ENCODE peak calls at places on chromosomes 6 and 20, in six cellular contexts. L, W, T, O, Y and X are unnamed samples.

GRCh38 chr20:20211274-20211987 is 156.5 kb upstream of the INSM1 start:
- DNase-seq in Y (no peak), W (no peak), L (no peak), O (no peak), T (no peak), X (no peak)

GRCh38 chr20:58547527-58548475 is 32.6 kb upstream of the APCDD1L start:
- DNase-seq in O (no peak), W (no peak), Y (no peak), T (peak), L (no peak), X (no peak)

GRCh38 chr6:160863782-160864181 is 127.8 kb upstream of the MAP3K4 start:
- DNase-seq in L (no peak), Y (no peak), O (no peak), W (no peak), T (no peak), X (no peak)

GRCh38 chr6:166957087-166957804 is 896 bp upstream of the RNASET2 start:
- DNase-seq in W (peak), L (no peak), T (peak), O (peak), Y (peak), X (no peak)

GRCh38 chr6:143531720-143532504 is 20.4 kb upstream of the FUCA2 start:
- DNase-seq in O (no peak), W (no peak), T (no peak), Y (no peak), L (no peak), X (no peak)

GRCh38 chr6:135182120-135182992 is 1.2 kb downstream of the MYB start:
- DNase-seq in O (no peak), Y (peak), T (peak), L (peak), W (no peak), X (no peak)

GRCh38 chr6:27867051-27867940 is 44.9 kb downstream of the OR2B2 start:
- DNase-seq in T (peak), L (peak), W (peak), O (peak), Y (peak), X (peak)

GRCh38 chr6:142848156-142848555 is 96.8 kb downstream of the HIVEP2 start:
- DNase-seq in O (no peak), L (no peak), Y (no peak), W (no peak), T (no peak), X (no peak)

GRCh38 chr20:44291754-44292153 is 19.2 kb downstream of the FITM2 start:
- DNase-seq in T (no peak), O (no peak), Y (no peak), L (no peak), W (no peak), X (no peak)

GRCh38 chr20:330233-331149 is 5.1 kb downstream of the SOX12 start:
- DNase-seq in T (peak), Y (peak), O (no peak), L (peak), W (no peak), X (no peak)

GRCh38 chr6:136491251-136491650 is 59.0 kb downstream of the MAP7 start:
- DNase-seq in W (no peak), L (no peak), O (no peak), Y (no peak), T (no peak), X (no peak)

GRCh38 chr6:134520181-134521115 is 202.5 kb upstream of the SGK1 start:
- DNase-seq in T (no peak), O (no peak), L (no peak), W (no peak), Y (no peak), X (no peak)

GRCh38 chr20:38725959-38726848 is 1.9 kb downstream of the SLC32A1 start:
- DNase-seq in Y (peak), T (peak), O (no peak), L (peak), W (no peak), X (no peak)

GRCh38 chr20:19715986-19716385 is 42.1 kb upstream of the RIN2 start:
- DNase-seq in T (no peak), L (no peak), O (no peak), W (no peak), Y (no peak), X (no peak)

GRCh38 chr6:34027939-34028441 is 117.9 kb downstream of the GRM4 start:
- DNase-seq in Y (no peak), L (no peak), T (no peak), W (no peak), O (no peak), X (no peak)

GRCh38 chr20:4087923-4088322 is 72.6 kb upstream of the RNF24 start:
- DNase-seq in L (no peak), O (no peak), W (no peak), T (no peak), Y (no peak), X (no peak)

GRCh38 chr6:116170358-116171057 is 44.6 kb upstream of the COL10A1 start:
- DNase-seq in T (no peak), W (no peak), L (no peak), O (no peak), Y (no peak), X (no peak)

GRCh38 chr6:74091133-74091793 is 395.3 kb downstream of the CD109 start:
- DNase-seq in O (no peak), W (no peak), Y (no peak), T (no peak), L (peak), X (peak)

GRCh38 chr6:55825402-55826051 is 49.9 kb downstream of the BMP5 start:
- DNase-seq in L (no peak), Y (no peak), W (no peak), T (no peak), O (no peak), X (no peak)

GRCh38 chr6:3494391-3495100 is 37.7 kb upstream of the SLC22A23 start:
- DNase-seq in L (no peak), W (no peak), T (no peak), Y (no peak), O (no peak), X (no peak)

GRCh38 chr6:159805418-159806020 is 5.4 kb downstream of the PNLDC1 start:
- DNase-seq in O (no peak), W (no peak), L (no peak), T (no peak), Y (no peak), X (no peak)

GRCh38 chr20:36155629-36155971 is 1.1 kb downstream of the EPB41L1 start:
- DNase-seq in L (no peak), O (no peak), T (no peak), W (no peak), Y (no peak), X (no peak)
- H3K4me3 ChIP-seq in L (no peak), O (peak), T (no peak), W (peak), Y (no peak), X (no peak)

GRCh38 chr6:13101985-13102384 is 226.4 kb downstream of the TBC1D7 start:
- DNase-seq in W (no peak), L (no peak), T (no peak), O (no peak), Y (no peak), X (no peak)

GRCh38 chr6:13098808-13099570 is 229.3 kb downstream of the TBC1D7 start:
- DNase-seq in T (no peak), O (no peak), L (no peak), Y (no peak), W (no peak), X (no peak)

GRCh38 chr6:13098006-13098405 is 230.3 kb downstream of the TBC1D7 start:
- DNase-seq in L (no peak), Y (no peak), O (no peak), W (no peak), T (no peak), X (no peak)

GRCh38 chr6:13101409-13101808 is 226.9 kb downstream of the TBC1D7 start:
- DNase-seq in O (no peak), L (no peak), Y (no peak), T (no peak), W (no peak), X (no peak)

GRCh38 chr6:13099771-13100170 is 228.6 kb downstream of the TBC1D7 start:
- DNase-seq in W (no peak), L (no peak), O (no peak), Y (no peak), T (no peak), X (no peak)
- TF ChIP-seq CTCF in W (no peak), L (peak), O (peak), Y (no peak), T (no peak), X (peak)

GRCh38 chr6:31465185-31465536 is 32.8 kb upstream of the MICB start:
- DNase-seq in T (no peak), O (no peak), L (no peak), Y (no peak), W (no peak), X (no peak)

GRCh38 chr6:31462964-31463940 is 34.7 kb upstream of the MICB start:
- DNase-seq in Y (peak), T (peak), O (peak), L (peak), W (peak), X (peak)

GRCh38 chr6:31464252-31465184 is 33.4 kb upstream of the MICB start:
- DNase-seq in W (no peak), L (no peak), O (no peak), Y (no peak), T (no peak), X (no peak)

GRCh38 chr6:31460361-31461025 is 37.5 kb upstream of the MICB start:
- DNase-seq in O (no peak), T (no peak), L (no peak), Y (no peak), W (no peak), X (no peak)

GRCh38 chr6:31462026-31462963 is 35.6 kb upstream of the MICB start:
- DNase-seq in L (no peak), W (no peak), Y (no peak), T (no peak), O (no peak), X (no peak)
- H3K4me3 ChIP-seq in L (peak), W (peak), Y (no peak), T (peak), O (peak), X (peak)

GRCh38 chr20:2521369-2522305 is 12.9 kb upstream of the ZNF343 start:
- DNase-seq in W (no peak), Y (peak), L (peak), T (peak), O (no peak), X (no peak)
- TF ChIP-seq CTCF in W (peak), Y (peak), L (peak), T (peak), O (peak), X (peak)

GRCh38 chr20:2537101-2537500 is 728 bp downstream of the TMC2 start:
- DNase-seq in W (no peak), L (no peak), Y (no peak), O (no peak), T (no peak), X (no peak)

GRCh38 chr20:2536562-2536986 is at the start of gene TMC2:
- DNase-seq in O (no peak), Y (no peak), W (no peak), T (no peak), L (no peak), X (no peak)

GRCh38 chr20:2533118-2533517 is 3.3 kb upstream of the TMC2 start:
- DNase-seq in T (no peak), L (no peak), Y (no peak), O (no peak), W (no peak), X (no peak)

GRCh38 chr20:2538356-2538755 is 2.0 kb downstream of the TMC2 start:
- DNase-seq in W (no peak), O (no peak), Y (no peak), T (no peak), L (no peak), X (no peak)

DNA sequence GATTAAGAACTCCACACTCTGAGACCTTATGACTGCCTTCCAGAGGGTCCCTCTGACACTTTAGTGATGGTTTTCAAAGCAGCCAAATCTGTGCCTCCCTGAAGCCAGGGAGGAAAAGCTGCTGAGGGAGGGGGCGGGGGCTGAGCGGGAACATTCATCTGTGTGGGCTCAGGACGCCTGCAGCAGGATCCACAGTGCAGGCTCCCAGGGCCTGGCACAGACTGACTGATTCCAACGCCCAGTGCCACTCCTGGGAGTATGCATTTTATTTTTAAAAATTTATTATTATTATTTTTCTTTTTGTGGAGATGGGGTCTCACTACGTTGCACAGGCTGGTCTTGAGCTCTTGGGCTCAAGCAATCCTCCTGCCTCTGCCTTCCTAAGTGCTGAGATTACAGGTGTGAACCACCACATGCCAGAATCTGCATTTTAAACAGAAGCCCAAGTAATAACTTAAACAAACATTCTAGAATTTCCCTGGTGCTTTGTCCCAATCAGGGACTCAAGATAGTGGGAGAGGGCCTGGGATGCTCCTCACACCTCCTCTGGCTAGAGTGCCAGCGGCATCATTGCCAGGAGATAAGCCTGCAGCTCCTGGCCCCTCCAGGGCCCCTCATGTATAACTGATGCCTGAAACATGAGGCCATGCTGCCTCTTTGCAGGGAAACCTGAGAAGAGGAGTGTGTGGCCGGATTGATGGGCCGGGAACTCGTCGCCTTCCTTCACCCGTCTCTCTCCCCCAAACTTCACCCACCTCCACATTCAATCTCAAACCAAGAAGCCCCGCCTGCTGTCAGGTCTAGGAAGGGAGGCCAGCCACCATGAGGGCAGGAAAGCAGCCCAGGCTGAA is 437 bp upstream of the TMC2 start:
- DNase-seq in O (no peak), W (no peak), T (no peak), L (no peak), Y (no peak), X (no peak)
- H3K4me3 ChIP-seq in O (no peak), W (no peak), T (no peak), L (no peak), Y (no peak), X (no peak)

GRCh38 chr20:6184086-6184485 is 61.3 kb upstream of the FERMT1 start:
- DNase-seq in L (no peak), Y (no peak), T (no peak), O (no peak), W (no peak), X (no peak)
- TF ChIP-seq CTCF in L (no peak), Y (no peak), T (no peak), O (no peak), W (no peak), X (peak)

GRCh38 chr20:50032955-50033666 is 50.3 kb downstream of the SNAI1 start:
- DNase-seq in T (no peak), L (no peak), O (no peak), W (no peak), Y (no peak), X (no peak)

GRCh38 chr20:50029083-50029696 is 46.4 kb downstream of the SNAI1 start:
- DNase-seq in T (no peak), L (no peak), W (no peak), O (no peak), Y (no peak), X (no peak)

GRCh38 chr20:50027611-50028105 is 44.9 kb downstream of the SNAI1 start:
- DNase-seq in T (no peak), W (peak), O (peak), L (no peak), Y (peak), X (no peak)

GRCh38 chr20:50026746-50027575 is 44.2 kb downstream of the SNAI1 start:
- DNase-seq in O (no peak), T (no peak), Y (no peak), L (no peak), W (no peak), X (no peak)

DNA sequence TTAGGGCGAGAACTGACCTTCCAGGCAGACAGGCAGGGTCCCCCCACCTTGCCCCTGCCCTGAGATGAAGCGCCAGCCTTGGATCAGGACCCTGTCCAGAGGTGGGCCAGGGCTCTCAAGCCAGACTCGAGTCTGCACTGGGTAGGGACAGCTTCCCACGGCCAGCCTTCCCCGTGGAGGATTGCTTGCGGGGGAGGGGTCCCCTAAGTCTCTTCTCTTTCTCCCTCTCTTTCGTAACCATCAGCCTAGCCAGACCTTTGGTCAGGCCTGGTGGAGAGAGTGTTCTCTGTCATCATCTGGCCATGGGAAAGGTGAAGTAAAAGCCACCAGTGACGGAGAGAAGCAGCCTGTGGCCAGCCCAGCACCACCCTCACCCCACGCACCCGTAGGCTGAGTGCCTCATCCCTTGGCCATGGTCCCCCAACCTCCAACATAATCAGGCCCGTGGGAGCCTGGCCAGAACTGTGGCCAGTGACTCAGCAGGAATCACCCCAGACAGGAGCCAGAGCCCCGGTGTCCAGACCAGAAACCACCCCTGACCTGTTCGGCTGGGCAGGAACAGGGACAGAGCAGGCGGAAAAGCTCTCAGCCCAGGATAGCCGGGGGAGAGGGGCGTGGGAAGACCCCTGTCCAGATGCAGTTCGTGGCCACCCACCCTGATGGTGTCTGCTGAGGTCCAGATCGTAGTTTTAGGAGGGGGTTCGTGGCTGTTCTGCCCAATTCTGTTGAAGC is 47.1 kb downstream of the SNAI1 start:
- DNase-seq in O (no peak), W (peak), Y (peak), T (peak), L (no peak), X (no peak)
- H3K4me3 ChIP-seq in O (no peak), W (no peak), Y (no peak), T (no peak), L (no peak), X (no peak)

GRCh38 chr6:140061422-140062041 is 687.1 kb upstream of the CITED2 start:
- DNase-seq in Y (no peak), W (no peak), L (no peak), O (no peak), T (no peak), X (no peak)

GRCh38 chr6:140062042-140063041 is 687.9 kb upstream of the CITED2 start:
- DNase-seq in O (peak), Y (peak), T (peak), L (no peak), W (peak), X (no peak)

GRCh38 chr6:140069576-140069975 is 695.1 kb upstream of the CITED2 start:
- DNase-seq in L (no peak), T (no peak), Y (no peak), O (no peak), W (no peak), X (no peak)

GRCh38 chr6:140059947-140060346 is 685.5 kb upstream of the CITED2 start:
- DNase-seq in W (no peak), T (no peak), Y (no peak), L (no peak), O (no peak), X (no peak)

GRCh38 chr6:140064371-140064770 is 689.9 kb upstream of the CITED2 start:
- DNase-seq in W (no peak), T (no peak), L (no peak), Y (no peak), O (peak), X (no peak)
- TF ChIP-seq CTCF in W (no peak), T (no peak), L (no peak), Y (no peak), O (no peak), X (no peak)

GRCh38 chr6:5666695-5667094 is 340.0 kb downstream of the NRN1 start:
- DNase-seq in T (no peak), Y (no peak), O (no peak), W (no peak), L (no peak), X (no peak)

GRCh38 chr6:5665667-5666066 is 341.1 kb downstream of the NRN1 start:
- DNase-seq in T (no peak), O (no peak), W (no peak), L (no peak), Y (no peak), X (no peak)

GRCh38 chr6:5663739-5664138 is 343.0 kb downstream of the NRN1 start:
- DNase-seq in W (no peak), Y (no peak), T (no peak), L (no peak), O (no peak), X (no peak)

GRCh38 chr6:5663256-5663655 is 343.5 kb downstream of the NRN1 start:
- DNase-seq in W (no peak), O (no peak), L (no peak), T (no peak), Y (no peak), X (no peak)

GRCh38 chr6:5665173-5665572 is 341.6 kb downstream of the NRN1 start:
- DNase-seq in O (no peak), T (no peak), Y (no peak), L (peak), W (no peak), X (no peak)
- H3K4me3 ChIP-seq in O (no peak), T (no peak), Y (no peak), L (no peak), W (no peak), X (no peak)